ENCODE peak calls at places on chromosomes 13 and 19, in six cellular contexts. Y is lung microvascular endothelial cell; V is heart right ventricle; U is activated CD4-positive, alpha-beta T cell treated with anti-CD3 and anti-CD28 coated beads, Interleukin-2, amount 50 U/mL, for 48 hours; N is fibroblast of pulmonary artery; Q is neural crest cell. E is an unnamed sample.

GRCh38 chr19:19489804-19490204 is 25.5 kb downstream of the TSSK6 start:
- DNase-seq in Q (no peak), V (no peak), N (no peak), U (no peak), Y (no peak), E (no peak)

GRCh38 chr19:51366999-51367564 is 894 bp upstream of the ETFB start:
- DNase-seq in N (no peak), U (peak; percentile 58), Y (peak; percentile 44), Q (no peak), V (peak; percentile 37), E (no peak)

GRCh38 chr19:30669329-30670010 is 297.3 kb downstream of the ZNF536 start:
- DNase-seq in Y (peak; percentile 57), U (peak; percentile 63), Q (peak; percentile 84), V (peak; percentile 56), N (peak; percentile 41), E (peak; percentile 57)

GRCh38 chr19:13099073-13099999 is 3.3 kb downstream of the LYL1 start:
- DNase-seq in Y (peak; percentile 52), V (peak; percentile 81), U (peak; percentile 79), Q (no peak), N (peak; percentile 37), E (peak; percentile 53)

GRCh38 chr13:27765650-27766049 is 26.6 kb upstream of the GSX1 start:
- DNase-seq in V (no peak), N (no peak), Q (no peak), Y (no peak), U (no peak), E (no peak)

GRCh38 chr19:55809381-55810058 is 22.3 kb downstream of the NLRP11 start:
- DNase-seq in U (peak; percentile 50), N (peak; percentile 53), Y (peak; percentile 87), V (peak; percentile 6), Q (no peak), E (peak; percentile 22)

GRCh38 chr13:51849145-51850101 is 4.4 kb upstream of the TMEM272 start:
- DNase-seq in N (peak; percentile 20), V (no peak), Y (peak; percentile 18), Q (peak; percentile 47), U (peak; percentile 62), E (no peak)

GRCh38 chr19:46610851-46611770 is 10.0 kb downstream of the CALM3 start:
- DNase-seq in V (no peak), U (peak; percentile 56), N (no peak), Y (no peak), Q (no peak), E (peak; percentile 10)

GRCh38 chr13:94556646-94557045 is 39.3 kb downstream of the TGDS start:
- DNase-seq in N (no peak), Y (no peak), V (no peak), U (no peak), Q (no peak), E (no peak)

GRCh38 chr19:38384209-38385027 is 3.4 kb downstream of the GGN start:
- DNase-seq in Q (no peak), V (no peak), U (no peak), Y (peak; percentile 45), N (no peak), E (no peak)

GRCh38 chr13:69793803-69794453 is 313.7 kb upstream of the ATXN8OS start:
- DNase-seq in Q (no peak), Y (no peak), U (no peak), V (no peak), N (no peak), E (no peak)

GRCh38 chr19:17281391-17282304 is at the start of gene ANKLE1:
- DNase-seq in Q (peak; percentile 18), N (peak; percentile 22), V (no peak), Y (peak; percentile 48), U (peak; percentile 71), E (peak; percentile 74)

GRCh38 chr19:18648971-18649310 is 12.1 kb downstream of the KLHL26 start:
- DNase-seq in N (no peak), U (no peak), Y (no peak), Q (no peak), V (no peak), E (no peak)

GRCh38 chr13:99303863-99304521 is 3.2 kb downstream of the GPR183 start:
- DNase-seq in V (no peak), Y (no peak), N (no peak), U (peak; percentile 81), Q (no peak), E (no peak)

GRCh38 chr13:30978981-30979956 is 46.8 kb downstream of the TEX26 start:
- DNase-seq in V (no peak), Q (peak; percentile 48), U (peak; percentile 61), N (peak; percentile 25), Y (peak; percentile 53), E (no peak)

GRCh38 chr13:111528513-111528912 is 208.1 kb downstream of the TEX29 start:
- DNase-seq in U (no peak), V (no peak), Y (no peak), Q (no peak), N (no peak), E (no peak)

GRCh38 chr13:109985871-109986270 is 199.5 kb upstream of the IRS2 start:
- DNase-seq in U (no peak), N (no peak), Y (no peak), V (no peak), Q (no peak), E (no peak)

GRCh38 chr19:6677495-6677894 is 7.5 kb upstream of the TNFSF14 start:
- DNase-seq in V (no peak), Y (no peak), Q (no peak), U (no peak), N (no peak), E (no peak)

GRCh38 chr19:45762870-45763631 is 6.0 kb downstream of the SIX5 start:
- DNase-seq in V (no peak), U (no peak), Q (no peak), N (no peak), Y (no peak), E (no peak)

GRCh38 chr19:38095411-38096308 is 128.4 kb downstream of the DPF1 start:
- DNase-seq in N (peak; percentile 77), V (peak; percentile 68), U (peak; percentile 75), Q (peak; percentile 68), Y (peak; percentile 76), E (peak; percentile 80)

GRCh38 chr13:51223284-51224270 is 1.4 kb downstream of the FAM124A start:
- DNase-seq in V (peak; percentile 20), Y (no peak), Q (no peak), N (no peak), U (no peak), E (no peak)

GRCh38 chr19:14528419-14529253 is 758 bp upstream of the TECR start:
- DNase-seq in Y (no peak), V (no peak), Q (no peak), U (no peak), N (peak; percentile 35), E (no peak)

GRCh38 chr13:32940601-32941000 is 75.6 kb upstream of the KL start:
- DNase-seq in N (peak; percentile 44), Q (no peak), U (no peak), V (peak; percentile 21), Y (no peak), E (peak; percentile 25)

GRCh38 chr19:55304279-55304978 is 20.6 kb downstream of the BRSK1 start:
- DNase-seq in U (peak; percentile 41), V (no peak), N (no peak), Q (peak; percentile 45), Y (peak; percentile 51), E (no peak)

GRCh38 chr19:54573330-54573872 is at the start of gene LILRA2:
- DNase-seq in U (no peak), Y (no peak), Q (no peak), V (no peak), N (no peak), E (no peak)

GRCh38 chr13:40666905-40667621 is 622 bp upstream of the FOXO1 start:
- DNase-seq in U (peak; percentile 38), Y (peak; percentile 50), N (no peak), V (peak; percentile 35), Q (peak; percentile 66), E (peak; percentile 28)

GRCh38 chr19:42022616-42023015 is 28.6 kb upstream of the ATP1A3 start:
- DNase-seq in N (no peak), V (no peak), U (no peak), Q (no peak), Y (no peak), E (no peak)

GRCh38 chr19:38731654-38732301 is 12.5 kb downstream of the CAPN12 start:
- DNase-seq in Q (no peak), Y (no peak), V (no peak), N (no peak), U (no peak), E (no peak)

GRCh38 chr13:96044238-96044637 is 9.0 kb downstream of the UGGT2 start:
- DNase-seq in U (no peak), Q (no peak), Y (no peak), N (no peak), V (no peak), E (no peak)

GRCh38 chr13:57408312-57408711 is 223.2 kb upstream of the PCDH17 start:
- DNase-seq in V (no peak), Q (no peak), U (no peak), Y (no peak), N (no peak), E (no peak)

GRCh38 chr13:45718992-45719391 is 16.9 kb downstream of the CBY2 start:
- DNase-seq in U (no peak), N (peak; percentile 14), Q (no peak), Y (no peak), V (no peak), E (no peak)

GRCh38 chr19:4009990-4010807 is 2.7 kb downstream of the PIAS4 start:
- DNase-seq in Q (no peak), Y (no peak), N (no peak), V (no peak), U (no peak), E (no peak)

GRCh38 chr19:53580871-53581835 is 43.2 kb downstream of the ZNF331 start:
- DNase-seq in U (no peak), Q (no peak), Y (no peak), N (no peak), V (no peak), E (no peak)

GRCh38 chr19:41405776-41406175 is 8.2 kb downstream of the BCKDHA start:
- DNase-seq in Y (no peak), Q (no peak), U (no peak), N (no peak), V (peak; percentile 58), E (no peak)

GRCh38 chr13:44523176-44524017 is 52.7 kb downstream of the TSC22D1 start:
- DNase-seq in U (no peak), Q (no peak), Y (peak; percentile 70), V (no peak), N (peak; percentile 72), E (peak; percentile 2)

GRCh38 chr19:58305932-58306323 is 751 bp downstream of the ERVK3-1 start:
- DNase-seq in Y (peak; percentile 55), N (peak; percentile 19), V (no peak), Q (no peak), U (no peak), E (peak; percentile 17)

GRCh38 chr13:99916366-99917103 is 55.0 kb downstream of the ZIC5 start:
- DNase-seq in Q (no peak), Y (peak; percentile 89), V (peak; percentile 19), N (peak; percentile 80), U (no peak), E (peak; percentile 82)

GRCh38 chr19:35642312-35642711 is 767 bp downstream of the ETV2 start:
- DNase-seq in U (no peak), Y (no peak), V (no peak), Q (no peak), N (no peak), E (no peak)